ENCODE peak calls at places on chromosomes 12 and 14, in eight cellular contexts. H is lower leg skin, D is neural progenitor cell, W is ascending aorta, N is cardiac muscle cell, K is breast epithelium, T is mucosa of descending colon, S is GM23338. U is an unnamed sample.

GRCh38 chr14:24360281-24360680 is 7.7 kb upstream of the NFATC4 start:
- DNase-seq in D (no peak), S (no peak), T (no peak), W (no peak), K (no peak), N (no peak), H (no peak), U (no peak)

GRCh38 chr12:3293446-3294161 is 197.4 kb upstream of the PRMT8 start:
- DNase-seq in K (no peak), T (no peak), D (no peak), W (no peak), S (no peak), H (no peak), N (no peak), U (no peak)

GRCh38 chr14:52619692-52620091 is 67.1 kb downstream of the GPR137C start:
- DNase-seq in K (no peak), H (no peak), S (no peak), T (no peak), W (no peak), N (no peak), D (no peak), U (no peak)

GRCh38 chr12:99911076-99911475 is 73.7 kb downstream of the ANKS1B start:
- DNase-seq in K (no peak), T (peak), N (peak), H (no peak), W (peak), S (no peak), D (no peak), U (no peak)

GRCh38 chr14:34857689-34858449 is 17.3 kb downstream of the BAZ1A start:
- DNase-seq in S (no peak), D (no peak), W (no peak), T (no peak), K (no peak), H (no peak), N (no peak), U (no peak)

GRCh38 chr12:51028126-51028810 is 2.1 kb upstream of the SLC11A2 start:
- DNase-seq in T (peak), H (no peak), W (no peak), S (peak), N (peak), K (no peak), D (peak), U (no peak)

GRCh38 chr14:22798528-22798927 is 16.7 kb downstream of the SLC7A7 start:
- DNase-seq in D (no peak), H (no peak), W (no peak), N (no peak), S (no peak), T (no peak), K (no peak), U (no peak)

GRCh38 chr12:10366875-10367274 is 23.0 kb downstream of the KLRK1 start:
- DNase-seq in S (no peak), H (no peak), K (no peak), T (no peak), N (no peak), W (no peak), D (no peak), U (no peak)

GRCh38 chr14:65599375-65599774 is 186.8 kb downstream of the FUT8 start:
- DNase-seq in K (no peak), S (no peak), N (no peak), D (no peak), W (no peak), H (no peak), T (no peak), U (no peak)

GRCh38 chr12:93880853-93881522 is 203.8 kb downstream of the CRADD start:
- DNase-seq in H (no peak), K (no peak), T (no peak), S (no peak), D (no peak), N (no peak), W (no peak), U (no peak)

GRCh38 chr14:74988131-74988530 is 14.6 kb upstream of the EIF2B2 start:
- DNase-seq in T (no peak), W (no peak), K (no peak), S (no peak), H (peak), D (no peak), N (no peak), U (no peak)

GRCh38 chr14:104724407-104724980 is 465 bp downstream of the ADSS1 start:
- DNase-seq in S (peak), K (no peak), N (peak), W (no peak), D (no peak), H (no peak), T (peak), U (no peak)

GRCh38 chr14:51006781-51007211 is 62.5 kb upstream of the PYGL start:
- DNase-seq in S (no peak), N (no peak), W (no peak), T (no peak), D (no peak), H (no peak), K (no peak), U (no peak)

GRCh38 chr14:59583755-59584154 is 7.1 kb upstream of the CCDC175 start:
- DNase-seq in T (no peak), S (peak), N (peak), D (no peak), W (no peak), H (no peak), K (no peak), U (no peak)

GRCh38 chr14:103483600-103483999 is 39.0 kb downstream of the CKB start:
- DNase-seq in N (no peak), S (no peak), W (no peak), T (no peak), H (no peak), K (no peak), D (no peak), U (peak)

GRCh38 chr14:72104011-72104613 is 171.9 kb downstream of the RGS6 start:
- DNase-seq in K (no peak), S (peak), D (peak), H (no peak), N (peak), W (no peak), T (peak), U (no peak)

DNA sequence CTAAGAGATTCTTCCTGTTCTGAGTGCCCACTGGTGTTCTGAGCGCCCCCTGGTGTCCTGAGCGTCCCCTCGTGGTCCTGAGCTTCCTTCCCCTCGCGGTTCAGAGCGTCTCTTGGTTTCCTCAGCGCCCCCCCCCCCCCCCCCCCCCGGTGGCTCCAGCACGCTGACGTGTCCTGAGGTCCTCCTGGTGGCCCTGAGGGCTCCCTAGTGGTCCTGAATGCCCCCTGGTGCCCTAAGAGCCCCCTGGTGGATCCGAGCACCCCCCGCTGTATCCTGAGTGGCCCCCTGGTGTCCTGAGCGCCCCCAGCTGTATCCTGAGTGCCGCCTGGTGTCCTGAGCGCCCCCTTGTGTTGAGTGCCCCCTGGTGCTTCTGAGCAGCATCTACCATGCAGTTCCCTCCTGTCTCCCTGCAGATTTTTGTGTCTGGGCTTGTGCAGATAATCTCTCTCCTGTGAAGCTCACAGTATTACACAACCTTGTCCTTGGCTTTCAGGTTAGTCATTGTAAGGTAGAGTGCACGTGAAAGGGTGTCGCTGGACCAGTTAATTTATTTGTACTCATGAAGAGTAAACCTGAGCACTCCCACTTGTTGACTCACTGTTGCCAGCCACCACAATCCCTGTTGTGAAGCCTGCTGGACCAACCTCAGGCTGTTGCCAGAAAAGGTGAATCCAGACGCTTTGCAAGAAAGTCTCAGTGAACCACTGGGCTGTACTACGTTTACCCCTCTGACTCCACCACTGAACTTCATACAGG is 1168.4 kb downstream of the TMEM121 start:
- DNase-seq in D (no peak), T (peak), W (no peak), S (peak), N (no peak), H (no peak), K (no peak), U (no peak)
- TF ChIP-seq CTCF in D (no peak), T (no peak), W (no peak), S (no peak), N (no peak), H (no peak), K (no peak), U (no peak)

GRCh38 chr12:114817491-114818440 is 133.8 kb upstream of the TBX3 start:
- DNase-seq in S (no peak), W (no peak), K (no peak), H (no peak), D (no peak), T (no peak), N (no peak), U (no peak)
- TF ChIP-seq CTCF in S (no peak), W (no peak), K (no peak), H (no peak), D (no peak), T (no peak), N (no peak), U (no peak)

DNA sequence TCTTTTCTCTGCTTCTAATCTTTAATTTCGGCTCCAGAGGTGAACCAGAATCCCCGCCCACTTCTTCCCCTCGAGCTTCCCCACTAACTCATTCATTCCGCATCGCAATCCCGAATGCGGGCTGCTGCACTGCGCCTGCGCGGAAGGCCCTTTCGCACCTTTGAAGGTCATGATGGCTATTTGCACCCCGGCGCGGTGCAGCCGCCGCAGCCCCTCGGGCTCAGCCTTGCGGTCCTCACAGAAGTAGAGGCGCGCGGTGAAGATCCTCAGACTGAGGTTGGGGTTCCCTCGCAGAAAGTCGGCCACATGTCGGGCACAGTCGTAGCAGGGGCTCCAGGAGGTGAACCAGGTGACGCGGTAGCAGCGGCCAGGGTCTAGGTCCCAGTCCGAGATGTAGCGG is 7.6 kb downstream of the AICDA start:
- DNase-seq in D (no peak), H (peak), W (no peak), T (no peak), N (no peak), K (no peak), S (peak), U (no peak)
- TF ChIP-seq CTCF in D (no peak), H (no peak), W (no peak), T (no peak), N (no peak), K (no peak), S (no peak), U (no peak)

GRCh38 chr12:130817804-130818203 is 21.2 kb downstream of the STX2 start:
- DNase-seq in W (no peak), S (no peak), T (no peak), K (no peak), H (no peak), D (no peak), N (no peak), U (no peak)

GRCh38 chr12:130818381-130819247 is 20.4 kb downstream of the STX2 start:
- DNase-seq in S (peak), H (peak), T (peak), W (no peak), D (peak), K (peak), N (peak), U (no peak)

GRCh38 chr12:130819681-130820080 is 19.4 kb downstream of the STX2 start:
- DNase-seq in K (no peak), N (no peak), S (no peak), H (no peak), W (no peak), T (no peak), D (no peak), U (no peak)

GRCh38 chr12:130816055-130816454 is 23.0 kb downstream of the STX2 start:
- DNase-seq in N (peak), W (no peak), D (no peak), H (no peak), K (no peak), T (no peak), S (no peak), U (no peak)

DNA sequence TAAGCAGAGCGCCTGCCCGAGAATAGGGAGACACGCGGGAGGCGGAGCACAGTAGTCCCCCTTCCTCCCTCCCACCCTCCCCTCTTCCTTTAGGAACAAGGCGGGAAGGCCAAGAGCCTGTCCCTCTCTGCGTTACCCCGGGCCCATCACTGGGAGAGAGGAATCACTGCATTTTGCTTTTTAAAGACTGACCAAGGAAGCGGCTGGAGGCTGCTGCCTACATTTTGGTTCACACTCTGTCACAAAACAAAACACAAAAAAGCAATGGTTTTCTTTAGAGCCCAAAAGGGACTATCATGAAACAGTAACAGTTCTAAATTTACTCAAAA is 19.8 kb downstream of the STX2 start:
- DNase-seq in S (no peak), N (no peak), T (no peak), H (no peak), D (no peak), W (no peak), K (no peak), U (no peak)
- TF ChIP-seq CTCF in S (no peak), N (no peak), T (no peak), H (no peak), D (no peak), W (no peak), K (no peak), U (no peak)

GRCh38 chr12:121238604-121239334 is 28.8 kb downstream of the P2RX4 start:
- DNase-seq in S (peak), D (peak), H (no peak), K (no peak), N (no peak), T (peak), W (no peak), U (no peak)
- TF ChIP-seq CTCF in S (peak), D (peak), H (no peak), K (no peak), N (no peak), T (no peak), W (no peak), U (no peak)

DNA sequence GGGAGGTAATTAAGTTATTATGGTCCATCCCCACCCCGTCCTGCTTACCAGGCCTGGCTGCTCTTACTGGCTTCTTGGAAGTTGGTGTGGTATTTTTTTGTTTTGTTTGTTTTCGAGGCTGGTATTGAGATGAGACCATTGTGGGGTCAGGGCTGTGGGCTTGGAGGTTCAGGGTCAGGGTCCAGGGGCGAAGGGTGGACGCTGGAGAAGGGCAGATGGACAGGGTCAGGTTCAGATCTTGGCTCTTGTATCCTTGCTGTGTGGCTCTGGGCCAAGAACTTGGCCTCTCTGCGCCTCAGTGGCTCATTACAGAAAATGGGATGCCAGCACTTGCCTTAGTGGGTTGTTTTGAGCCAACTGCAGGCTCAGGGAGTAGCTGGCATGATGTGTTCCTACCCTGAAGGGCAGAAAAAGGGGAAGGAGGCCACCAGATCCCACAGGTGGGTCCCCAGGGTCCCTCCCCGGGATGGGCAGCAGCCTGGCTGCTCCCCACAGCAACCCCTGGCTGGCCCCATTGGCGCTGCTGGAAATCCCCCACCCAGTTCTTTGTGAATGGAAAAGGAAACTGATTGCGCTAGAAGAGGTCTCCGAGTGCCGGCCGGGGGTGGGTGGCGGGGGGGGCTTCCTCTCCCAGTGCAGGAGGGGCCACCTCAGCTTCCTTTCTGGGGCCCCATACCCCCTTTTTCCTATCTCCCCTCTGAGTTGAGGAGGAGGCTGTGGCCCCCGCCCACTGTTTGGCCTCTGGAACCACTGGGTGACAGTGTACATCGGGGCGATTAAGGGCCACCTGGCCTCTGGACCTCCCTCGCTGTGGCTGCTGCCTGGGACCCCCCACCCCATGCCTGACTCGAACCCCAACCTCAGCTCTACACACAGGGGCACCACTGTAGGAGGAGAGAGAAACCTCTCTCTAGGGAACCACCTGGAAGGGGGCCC is 25.0 kb downstream of the SH2B3 start:
- DNase-seq in D (no peak), K (no peak), W (no peak), N (no peak), H (no peak), S (no peak), T (no peak), U (no peak)
- TF ChIP-seq CTCF in D (no peak), K (no peak), W (no peak), N (no peak), H (no peak), S (no peak), T (no peak), U (no peak)

GRCh38 chr14:70394674-70395073 is 22.2 kb downstream of the SYNJ2BP start:
- DNase-seq in W (no peak), N (no peak), T (no peak), H (no peak), K (no peak), D (no peak), S (no peak), U (no peak)

GRCh38 chr14:70397746-70398145 is 19.1 kb downstream of the SYNJ2BP start:
- DNase-seq in D (no peak), S (no peak), N (no peak), T (no peak), H (no peak), W (no peak), K (no peak), U (no peak)

GRCh38 chr14:70398706-70399431 is 18.0 kb downstream of the SYNJ2BP start:
- DNase-seq in H (no peak), T (no peak), K (no peak), S (no peak), N (no peak), W (no peak), D (no peak), U (no peak)

GRCh38 chr14:70401643-70402042 is 15.2 kb downstream of the SYNJ2BP start:
- DNase-seq in D (no peak), N (no peak), K (no peak), H (no peak), T (no peak), S (peak), W (no peak), U (no peak)

DNA sequence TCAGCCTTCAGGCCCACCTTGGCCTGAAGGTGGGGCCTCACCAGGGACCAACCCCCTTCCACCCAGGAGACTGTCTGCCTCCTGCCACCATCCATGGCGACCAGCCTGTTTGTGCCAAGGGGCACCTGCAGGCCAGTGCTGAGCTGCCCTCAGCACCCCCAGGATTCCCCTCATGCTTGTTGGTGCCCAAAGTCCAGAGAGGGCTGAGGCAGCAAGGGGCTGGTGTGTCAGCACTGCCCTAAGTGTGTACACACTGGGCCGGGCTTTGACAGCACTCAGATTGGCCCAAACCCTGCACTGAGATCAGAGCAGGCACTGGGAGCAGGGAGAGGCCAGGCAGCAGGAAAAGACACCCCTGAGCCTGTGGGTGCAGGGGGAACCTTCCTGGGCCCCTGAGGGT is 18.6 kb downstream of the SYNJ2BP start:
- DNase-seq in H (no peak), K (no peak), D (no peak), T (no peak), N (no peak), W (no peak), S (no peak), U (no peak)
- TF ChIP-seq CTCF in H (no peak), K (no peak), D (no peak), T (no peak), N (no peak), W (no peak), S (no peak), U (no peak)

GRCh38 chr14:100645986-100646314 is 58.7 kb upstream of the BEGAIN start:
- DNase-seq in N (no peak), H (no peak), S (no peak), K (no peak), D (no peak), W (no peak), T (no peak), U (no peak)
- TF ChIP-seq CTCF in N (no peak), H (no peak), S (no peak), K (no peak), D (no peak), W (no peak), T (no peak), U (no peak)

GRCh38 chr14:57319636-57320035 is 50.9 kb downstream of the AP5M1 start:
- DNase-seq in T (no peak), N (peak), H (no peak), S (no peak), W (no peak), K (no peak), D (no peak), U (no peak)

GRCh38 chr14:57314690-57315089 is 45.9 kb downstream of the AP5M1 start:
- DNase-seq in S (no peak), W (no peak), K (no peak), D (no peak), T (no peak), N (no peak), H (no peak), U (no peak)

DNA sequence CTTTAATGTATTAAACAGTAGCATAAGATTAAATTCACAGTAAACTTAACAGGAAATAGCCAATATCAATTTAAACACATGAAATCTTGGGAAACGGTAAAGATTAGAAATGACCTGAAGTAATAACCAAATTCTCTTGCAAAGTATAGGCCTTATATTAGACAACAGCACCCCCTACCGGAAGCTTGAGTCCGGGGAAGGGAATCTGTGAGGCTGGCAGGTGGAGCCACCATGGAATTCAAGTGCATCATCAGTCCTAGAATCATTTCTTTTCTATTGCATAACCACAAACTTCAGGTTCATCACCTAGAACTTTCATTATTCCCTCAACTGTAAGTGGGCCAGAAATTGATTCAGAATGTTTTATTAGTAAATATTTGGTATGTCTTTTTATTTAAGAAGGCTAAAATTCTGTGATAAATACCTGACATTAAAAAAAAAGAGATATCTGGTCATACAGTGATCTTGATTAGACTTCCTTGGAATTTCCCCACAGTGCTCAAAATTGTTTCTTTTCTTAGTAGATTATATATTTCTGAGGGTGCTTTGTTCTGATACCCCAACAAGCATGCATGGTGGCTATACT is 48.6 kb downstream of the AP5M1 start:
- DNase-seq in N (peak), W (no peak), H (peak), S (peak), D (peak), K (peak), T (peak), U (peak)
- TF ChIP-seq CTCF in N (peak), W (peak), H (no peak), S (peak), D (peak), K (peak), T (peak), U (no peak)